ENCODE peak calls at places on chromosomes 11 and 22, in five cellular contexts. One of them, this sample, is unnamed.

GRCh38 chr11:13667245-13667644 is 1.2 kb upstream of the FAR1 start:
- DNase-seq in endodermal cell: no peak
- DNase-seq in left ventricle myocardium inferior: no peak
- DNase-seq in brain microvascular endothelial cell: no peak
- DNase-seq in pancreas: no peak
- DNase-seq in this sample: no peak

GRCh38 chr11:13661074-13661623 is 7.3 kb upstream of the FAR1 start:
- DNase-seq in endodermal cell: no peak
- DNase-seq in left ventricle myocardium inferior: no peak
- DNase-seq in brain microvascular endothelial cell: no peak
- DNase-seq in pancreas: no peak
- DNase-seq in this sample: no peak

GRCh38 chr11:45459501-45459900 is 173.4 kb upstream of the SYT13 start:
- DNase-seq in endodermal cell: no peak
- DNase-seq in left ventricle myocardium inferior: no peak
- DNase-seq in brain microvascular endothelial cell: no peak
- DNase-seq in pancreas: no peak
- DNase-seq in this sample: no peak

GRCh38 chr11:84969103-84969502 is 658.0 kb downstream of the DLG2 start:
- DNase-seq in endodermal cell: no peak
- DNase-seq in left ventricle myocardium inferior: no peak
- DNase-seq in brain microvascular endothelial cell: peak
- DNase-seq in pancreas: no peak
- DNase-seq in this sample: no peak

GRCh38 chr11:60971520-60971919 is at the start of gene CD6:
- DNase-seq in endodermal cell: no peak
- DNase-seq in left ventricle myocardium inferior: no peak
- DNase-seq in brain microvascular endothelial cell: no peak
- DNase-seq in pancreas: no peak
- DNase-seq in this sample: no peak

GRCh38 chr11:57668467-57668890 is 565 bp downstream of the ZDHHC5 start:
- DNase-seq in endodermal cell: no peak
- DNase-seq in left ventricle myocardium inferior: no peak
- DNase-seq in brain microvascular endothelial cell: no peak
- DNase-seq in pancreas: no peak
- DNase-seq in this sample: peak

GRCh38 chr11:126282742-126283591 is at the start of gene TIRAP:
- DNase-seq in endodermal cell: peak
- DNase-seq in left ventricle myocardium inferior: peak
- DNase-seq in brain microvascular endothelial cell: peak
- DNase-seq in pancreas: peak
- DNase-seq in this sample: peak

GRCh38 chr11:67584205-67584880 is 731 bp downstream of the GSTP1 start:
- DNase-seq in endodermal cell: peak
- DNase-seq in left ventricle myocardium inferior: peak
- DNase-seq in brain microvascular endothelial cell: no peak
- DNase-seq in pancreas: peak
- DNase-seq in this sample: peak

GRCh38 chr11:3123316-3123715 is 41.8 kb downstream of the OSBPL5 start:
- DNase-seq in endodermal cell: no peak
- DNase-seq in left ventricle myocardium inferior: peak
- DNase-seq in brain microvascular endothelial cell: no peak
- DNase-seq in pancreas: no peak
- DNase-seq in this sample: peak

GRCh38 chr22:37043214-37043827 is 8.2 kb upstream of the KCTD17 start:
- DNase-seq in endodermal cell: no peak
- DNase-seq in left ventricle myocardium inferior: no peak
- DNase-seq in brain microvascular endothelial cell: no peak
- DNase-seq in pancreas: no peak
- DNase-seq in this sample: peak

GRCh38 chr22:22015631-22016030 is 33.0 kb upstream of the TOP3B start:
- DNase-seq in endodermal cell: no peak
- DNase-seq in left ventricle myocardium inferior: no peak
- DNase-seq in brain microvascular endothelial cell: no peak
- DNase-seq in pancreas: no peak
- DNase-seq in this sample: no peak

GRCh38 chr22:49014227-49015201 is 813.2 kb downstream of the BRD1 start:
- DNase-seq in endodermal cell: peak
- DNase-seq in left ventricle myocardium inferior: no peak
- DNase-seq in brain microvascular endothelial cell: no peak
- DNase-seq in pancreas: no peak
- DNase-seq in this sample: peak

GRCh38 chr11:13183094-13183825 is 94.3 kb upstream of the BMAL1 start:
- DNase-seq in endodermal cell: no peak
- DNase-seq in left ventricle myocardium inferior: no peak
- DNase-seq in brain microvascular endothelial cell: peak
- DNase-seq in pancreas: no peak
- DNase-seq in this sample: no peak

GRCh38 chr11:119472186-119472855 is 49.3 kb upstream of the THY1 start:
- DNase-seq in endodermal cell: no peak
- DNase-seq in left ventricle myocardium inferior: no peak
- DNase-seq in brain microvascular endothelial cell: no peak
- DNase-seq in pancreas: no peak
- DNase-seq in this sample: no peak

GRCh38 chr11:78040691-78041379 is 17.8 kb upstream of the KCTD14 start:
- DNase-seq in endodermal cell: peak
- DNase-seq in left ventricle myocardium inferior: no peak
- DNase-seq in brain microvascular endothelial cell: peak
- DNase-seq in pancreas: no peak
- DNase-seq in this sample: no peak

GRCh38 chr11:101686514-101686913 is 102.7 kb upstream of the TRPC6 start:
- DNase-seq in endodermal cell: no peak
- DNase-seq in left ventricle myocardium inferior: no peak
- DNase-seq in brain microvascular endothelial cell: peak
- DNase-seq in pancreas: no peak
- DNase-seq in this sample: peak

GRCh38 chr11:69369210-69369609 is 75.3 kb downstream of the MYEOV start:
- DNase-seq in endodermal cell: peak
- DNase-seq in left ventricle myocardium inferior: no peak
- DNase-seq in brain microvascular endothelial cell: no peak
- DNase-seq in pancreas: no peak
- DNase-seq in this sample: no peak

GRCh38 chr11:59184876-59185275 is 12.9 kb downstream of the DTX4 start:
- DNase-seq in endodermal cell: no peak
- DNase-seq in left ventricle myocardium inferior: no peak
- DNase-seq in brain microvascular endothelial cell: no peak
- DNase-seq in pancreas: no peak
- DNase-seq in this sample: no peak

GRCh38 chr11:69220581-69221051 is 64.9 kb downstream of the SMIM38 start:
- DNase-seq in endodermal cell: peak
- DNase-seq in left ventricle myocardium inferior: no peak
- DNase-seq in brain microvascular endothelial cell: no peak
- DNase-seq in pancreas: peak
- DNase-seq in this sample: peak

GRCh38 chr22:32744560-32744959 is 56.9 kb upstream of the TIMP3 start:
- DNase-seq in endodermal cell: peak
- DNase-seq in left ventricle myocardium inferior: no peak
- DNase-seq in brain microvascular endothelial cell: no peak
- DNase-seq in pancreas: no peak
- DNase-seq in this sample: no peak

GRCh38 chr22:43257549-43257948 is 70.6 kb upstream of the TTLL12 start:
- DNase-seq in endodermal cell: no peak
- DNase-seq in left ventricle myocardium inferior: no peak
- DNase-seq in brain microvascular endothelial cell: no peak
- DNase-seq in pancreas: no peak
- DNase-seq in this sample: no peak

GRCh38 chr11:83374311-83374710 is 88.1 kb upstream of the CCDC90B start:
- DNase-seq in endodermal cell: no peak
- DNase-seq in left ventricle myocardium inferior: no peak
- DNase-seq in brain microvascular endothelial cell: no peak
- DNase-seq in pancreas: no peak
- DNase-seq in this sample: no peak

GRCh38 chr11:110158317-110159200 is 65.4 kb downstream of the ZC3H12C start:
- DNase-seq in endodermal cell: no peak
- DNase-seq in left ventricle myocardium inferior: no peak
- DNase-seq in brain microvascular endothelial cell: no peak
- DNase-seq in pancreas: no peak
- DNase-seq in this sample: no peak

GRCh38 chr11:69645801-69646492 is 5.0 kb downstream of the CCND1 start:
- DNase-seq in endodermal cell: peak
- DNase-seq in left ventricle myocardium inferior: no peak
- DNase-seq in brain microvascular endothelial cell: no peak
- DNase-seq in pancreas: peak
- DNase-seq in this sample: peak

GRCh38 chr22:22593964-22594656 is 35.0 kb upstream of the PRAME start:
- DNase-seq in endodermal cell: peak
- DNase-seq in left ventricle myocardium inferior: no peak
- DNase-seq in brain microvascular endothelial cell: peak
- DNase-seq in pancreas: peak
- DNase-seq in this sample: no peak

GRCh38 chr11:12147827-12148226 is 37.4 kb downstream of the MICAL2 start:
- DNase-seq in endodermal cell: no peak
- DNase-seq in left ventricle myocardium inferior: no peak
- DNase-seq in brain microvascular endothelial cell: no peak
- DNase-seq in pancreas: no peak
- DNase-seq in this sample: no peak

GRCh38 chr11:19605500-19606371 is 106.9 kb upstream of the NAV2 start:
- DNase-seq in endodermal cell: no peak
- DNase-seq in left ventricle myocardium inferior: no peak
- DNase-seq in brain microvascular endothelial cell: no peak
- DNase-seq in pancreas: no peak
- DNase-seq in this sample: peak
- H3K27ac ChIP-seq in endodermal cell: no peak
- H3K27ac ChIP-seq in left ventricle myocardium inferior: peak
- H3K27ac ChIP-seq in brain microvascular endothelial cell: no peak
- H3K27ac ChIP-seq in pancreas: no peak
- H3K27ac ChIP-seq in this sample: no peak

GRCh38 chr11:34855021-34855753 is 61.0 kb downstream of the APIP start:
- DNase-seq in endodermal cell: peak
- DNase-seq in left ventricle myocardium inferior: no peak
- DNase-seq in brain microvascular endothelial cell: no peak
- DNase-seq in pancreas: no peak
- DNase-seq in this sample: no peak
- H3K27ac ChIP-seq in endodermal cell: no peak
- H3K27ac ChIP-seq in left ventricle myocardium inferior: no peak
- H3K27ac ChIP-seq in brain microvascular endothelial cell: no peak
- H3K27ac ChIP-seq in pancreas: no peak
- H3K27ac ChIP-seq in this sample: no peak

GRCh38 chr11:1389932-1390587 is at the start of gene BRSK2:
- DNase-seq in endodermal cell: peak
- DNase-seq in left ventricle myocardium inferior: no peak
- DNase-seq in brain microvascular endothelial cell: no peak
- DNase-seq in pancreas: peak
- DNase-seq in this sample: peak
- H3K27ac ChIP-seq in endodermal cell: peak
- H3K27ac ChIP-seq in left ventricle myocardium inferior: peak
- H3K27ac ChIP-seq in brain microvascular endothelial cell: no peak
- H3K27ac ChIP-seq in pancreas: peak
- H3K27ac ChIP-seq in this sample: no peak

GRCh38 chr11:111352235-111352746 is 26.8 kb downstream of the POU2AF1 start:
- DNase-seq in endodermal cell: peak
- DNase-seq in left ventricle myocardium inferior: no peak
- DNase-seq in brain microvascular endothelial cell: no peak
- DNase-seq in pancreas: no peak
- DNase-seq in this sample: no peak
- H3K27ac ChIP-seq in endodermal cell: no peak
- H3K27ac ChIP-seq in left ventricle myocardium inferior: peak
- H3K27ac ChIP-seq in brain microvascular endothelial cell: no peak
- H3K27ac ChIP-seq in pancreas: peak
- H3K27ac ChIP-seq in this sample: no peak

GRCh38 chr11:64888406-64888757 is 10.0 kb upstream of the EHD1 start:
- DNase-seq in endodermal cell: no peak
- DNase-seq in left ventricle myocardium inferior: no peak
- DNase-seq in brain microvascular endothelial cell: no peak
- DNase-seq in pancreas: no peak
- DNase-seq in this sample: no peak

GRCh38 chr11:64888761-64889511 is 10.5 kb upstream of the EHD1 start:
- DNase-seq in endodermal cell: peak
- DNase-seq in left ventricle myocardium inferior: no peak
- DNase-seq in brain microvascular endothelial cell: peak
- DNase-seq in pancreas: no peak
- DNase-seq in this sample: no peak

GRCh38 chr11:64887757-64888405 is 9.5 kb upstream of the EHD1 start:
- DNase-seq in endodermal cell: peak
- DNase-seq in left ventricle myocardium inferior: peak
- DNase-seq in brain microvascular endothelial cell: peak
- DNase-seq in pancreas: peak
- DNase-seq in this sample: peak

GRCh38 chr11:64885367-64886286 is 7.2 kb upstream of the EHD1 start:
- DNase-seq in endodermal cell: no peak
- DNase-seq in left ventricle myocardium inferior: no peak
- DNase-seq in brain microvascular endothelial cell: peak
- DNase-seq in pancreas: no peak
- DNase-seq in this sample: peak

GRCh38 chr11:64887234-64887756 is 8.9 kb upstream of the EHD1 start:
- DNase-seq in endodermal cell: no peak
- DNase-seq in left ventricle myocardium inferior: no peak
- DNase-seq in brain microvascular endothelial cell: no peak
- DNase-seq in pancreas: no peak
- DNase-seq in this sample: no peak
- H3K27ac ChIP-seq in endodermal cell: no peak
- H3K27ac ChIP-seq in left ventricle myocardium inferior: peak
- H3K27ac ChIP-seq in brain microvascular endothelial cell: no peak
- H3K27ac ChIP-seq in pancreas: no peak
- H3K27ac ChIP-seq in this sample: peak

GRCh38 chr11:118224512-118225180 is at the start of gene JAML:
- DNase-seq in endodermal cell: no peak
- DNase-seq in left ventricle myocardium inferior: no peak
- DNase-seq in brain microvascular endothelial cell: no peak
- DNase-seq in pancreas: no peak
- DNase-seq in this sample: no peak

GRCh38 chr11:118226294-118226693 is 1.5 kb upstream of the JAML start:
- DNase-seq in endodermal cell: no peak
- DNase-seq in left ventricle myocardium inferior: no peak
- DNase-seq in brain microvascular endothelial cell: no peak
- DNase-seq in pancreas: no peak
- DNase-seq in this sample: no peak

GRCh38 chr11:118223576-118223975 is 1.2 kb downstream of the JAML start:
- DNase-seq in endodermal cell: no peak
- DNase-seq in left ventricle myocardium inferior: no peak
- DNase-seq in brain microvascular endothelial cell: no peak
- DNase-seq in pancreas: no peak
- DNase-seq in this sample: no peak

GRCh38 chr11:118222437-118222836 is 2.4 kb downstream of the JAML start:
- DNase-seq in endodermal cell: no peak
- DNase-seq in left ventricle myocardium inferior: no peak
- DNase-seq in brain microvascular endothelial cell: no peak
- DNase-seq in pancreas: no peak
- DNase-seq in this sample: no peak

GRCh38 chr11:118223992-118224391 is 819 bp downstream of the JAML start:
- DNase-seq in endodermal cell: no peak
- DNase-seq in left ventricle myocardium inferior: no peak
- DNase-seq in brain microvascular endothelial cell: no peak
- DNase-seq in pancreas: no peak
- DNase-seq in this sample: no peak
- H3K27ac ChIP-seq in endodermal cell: no peak
- H3K27ac ChIP-seq in left ventricle myocardium inferior: peak
- H3K27ac ChIP-seq in brain microvascular endothelial cell: no peak
- H3K27ac ChIP-seq in pancreas: no peak
- H3K27ac ChIP-seq in this sample: no peak